ENCODE peak calls at places on chromosome 18, in eight cellular contexts. M is NCI-H82; G is CD4-positive, alpha-beta memory T cell; X is DMS153; A is activated naive CD4-positive, alpha-beta T cell treated with anti-CD3 and anti-CD28 coated beads, Interleukin-2, amount 10 ng/mL, durations not matched to agents 7 days and 5 days; N is epithelial cell of esophagus; T is H54; V is fibroblast of gingiva. E is an unnamed sample.

GRCh38 chr18:74522635-74523548 is 11.4 kb upstream of the CNDP1 start:
- DNase-seq in N (no peak), V (no peak), A (no peak), X (no peak), G (no peak), M (no peak), T (no peak), E (no peak)

GRCh38 chr18:26813043-26813442 is 52.5 kb downstream of the AQP4 start:
- DNase-seq in M (peak), A (no peak), N (peak), X (peak), T (no peak), V (no peak), G (no peak), E (peak)

GRCh38 chr18:8937695-8938094 is 164.8 kb upstream of the NDUFV2 start:
- DNase-seq in X (no peak), T (no peak), M (no peak), A (no peak), G (no peak), N (peak), V (no peak), E (no peak)

GRCh38 chr18:79947881-79948610 is 3.4 kb downstream of the SLC66A2 start:
- DNase-seq in M (no peak), G (no peak), N (no peak), A (no peak), T (no peak), V (peak), X (no peak), E (no peak)

GRCh38 chr18:48728204-48728833 is 189.5 kb downstream of the CTIF start:
- DNase-seq in X (no peak), G (no peak), M (no peak), T (peak), V (peak), N (peak), A (no peak), E (peak)

GRCh38 chr18:62850619-62851306 is 135.4 kb downstream of the PHLPP1 start:
- DNase-seq in A (no peak), X (peak), V (no peak), N (no peak), G (no peak), T (no peak), M (no peak), E (no peak)

GRCh38 chr18:7585272-7585670 is 18.2 kb downstream of the PTPRM start:
- DNase-seq in G (no peak), N (no peak), A (no peak), X (no peak), V (no peak), M (no peak), T (no peak), E (no peak)

GRCh38 chr18:55488473-55488872 is 99.5 kb downstream of the TCF4 start:
- DNase-seq in V (no peak), G (no peak), A (no peak), X (peak), T (no peak), N (no peak), M (no peak), E (no peak)

GRCh38 chr18:6850396-6850795 is 120.9 kb downstream of the ARHGAP28 start:
- DNase-seq in G (no peak), N (no peak), X (no peak), A (no peak), V (no peak), M (no peak), T (no peak), E (no peak)

GRCh38 chr18:76771132-76771824 is 51.1 kb upstream of the ZNF236 start:
- DNase-seq in N (no peak), T (no peak), V (no peak), X (no peak), A (no peak), M (peak), G (no peak), E (no peak)

GRCh38 chr18:80185545-80185944 is 61.8 kb downstream of the PARD6G start:
- DNase-seq in X (no peak), V (no peak), T (no peak), G (no peak), M (no peak), N (no peak), A (no peak), E (no peak)

GRCh38 chr18:46406539-46406932 is 250.5 kb downstream of the LOXHD1 start:
- DNase-seq in M (no peak), X (peak), A (no peak), N (no peak), G (no peak), V (no peak), T (no peak), E (no peak)

GRCh38 chr18:54222922-54223567 is 1.4 kb downstream of the MBD2 start:
- DNase-seq in M (no peak), N (peak), T (no peak), G (peak), A (peak), V (no peak), X (peak), E (no peak)

GRCh38 chr18:12012697-12013096 is 31.4 kb downstream of the IMPA2 start:
- DNase-seq in M (no peak), X (no peak), N (no peak), T (no peak), V (no peak), A (no peak), G (no peak), E (no peak)

GRCh38 chr18:54791657-54792056 is 36.6 kb upstream of the RAB27B start:
- DNase-seq in A (no peak), T (no peak), X (no peak), V (no peak), M (no peak), G (no peak), N (no peak), E (no peak)

GRCh38 chr18:35407871-35408481 is 30.8 kb upstream of the ZNF396 start:
- DNase-seq in M (peak), G (peak), X (peak), N (peak), V (peak), A (peak), T (peak), E (peak)

GRCh38 chr18:13379930-13380665 is 161.5 kb downstream of the LDLRAD4 start:
- DNase-seq in V (no peak), M (no peak), T (no peak), X (no peak), A (no peak), G (no peak), N (no peak), E (no peak)

GRCh38 chr18:801137-801536 is 10.9 kb downstream of the YES1 start:
- DNase-seq in T (no peak), G (no peak), X (no peak), M (no peak), A (no peak), V (no peak), N (peak), E (no peak)

GRCh38 chr18:77133051-77133919 is 702 bp upstream of the MBP start:
- DNase-seq in M (no peak), T (no peak), X (peak), N (no peak), A (no peak), V (no peak), G (no peak), E (no peak)

GRCh38 chr18:31658670-31659573 is 25.5 kb downstream of the B4GALT6 start:
- DNase-seq in M (no peak), A (no peak), G (no peak), N (no peak), V (no peak), T (no peak), X (peak), E (peak)

GRCh38 chr18:33210575-33211189 is 229.8 kb downstream of the CCDC178 start:
- DNase-seq in A (no peak), G (no peak), T (peak), N (peak), M (peak), V (peak), X (peak), E (peak)

GRCh38 chr18:12422936-12423335 is 15.2 kb downstream of the PRELID3A start:
- DNase-seq in G (no peak), V (no peak), X (no peak), T (no peak), N (no peak), M (peak), A (peak), E (no peak)

GRCh38 chr18:27583021-27583420 is 397.9 kb upstream of the CHST9 start:
- DNase-seq in V (no peak), G (no peak), X (no peak), N (peak), M (no peak), T (no peak), A (no peak), E (no peak)

GRCh38 chr18:13003466-13003896 is 12.3 kb downstream of the CEP192 start:
- DNase-seq in T (peak), V (peak), N (peak), G (no peak), M (peak), X (no peak), A (peak), E (peak)

GRCh38 chr18:51342815-51343214 is 145.3 kb upstream of the MEX3C start:
- DNase-seq in A (no peak), X (no peak), V (peak), G (no peak), N (peak), M (no peak), T (no peak), E (peak)

GRCh38 chr18:13245481-13246000 is 27.0 kb downstream of the LDLRAD4 start:
- DNase-seq in T (no peak), V (no peak), G (no peak), N (no peak), M (no peak), X (peak), A (no peak), E (no peak)

GRCh38 chr18:12742453-12742852 is 39.6 kb downstream of the PSMG2 start:
- DNase-seq in G (no peak), T (no peak), N (peak), V (peak), A (no peak), X (no peak), M (no peak), E (peak)

GRCh38 chr18:77057043-77057442 is 75.5 kb downstream of the MBP start:
- DNase-seq in V (peak), T (no peak), A (no peak), X (peak), N (no peak), G (no peak), M (peak), E (peak)

GRCh38 chr18:78713064-78713463 is 266.6 kb upstream of the SALL3 start:
- DNase-seq in G (no peak), V (no peak), N (no peak), M (no peak), X (no peak), T (no peak), A (no peak), E (no peak)

GRCh38 chr18:48932462-48932818 is 18.3 kb downstream of the SMAD7 start:
- DNase-seq in X (no peak), T (no peak), A (no peak), N (no peak), V (no peak), M (peak), G (no peak), E (no peak)

GRCh38 chr18:79567481-79568147 is 112.0 kb upstream of the CTDP1 start:
- DNase-seq in N (peak), T (peak), A (no peak), G (no peak), V (peak), M (no peak), X (peak), E (peak)

GRCh38 chr18:75937306-75937705 is 509.8 kb upstream of the SMIM21 start:
- DNase-seq in M (no peak), N (no peak), T (no peak), V (no peak), G (no peak), A (no peak), X (no peak), E (no peak)

GRCh38 chr18:80143876-80144275 is 34.8 kb downstream of the ADNP2 start:
- DNase-seq in G (no peak), T (no peak), X (no peak), A (no peak), N (no peak), M (no peak), V (no peak), E (peak)